ENCODE peak calls at places on chromosomes 13 and 19, in six cellular contexts. S is esophagus squamous epithelium; E is upper lobe of right lung; P is heart left ventricle; L is CD8-positive, alpha-beta memory T cell; R is neuronal stem cell. A is an unnamed sample. For H3K4me1 and H3K9me3, the result is how much of the 10 kb centered on the place peaks cover.

GRCh38 chr13:23473236-23473635 is 39.7 kb upstream of the SACS start:
- DNase-seq in S (no peak), R (no peak), E (no peak), L (no peak), P (no peak), A (no peak)

GRCh38 chr13:40974460-40975407 is 44.4 kb downstream of the ELF1 start:
- DNase-seq in E (no peak), R (peak), L (peak), S (no peak), P (no peak), A (peak)

GRCh38 chr19:351976-352625 is 7.5 kb upstream of the MIER2 start:
- DNase-seq in E (peak), S (no peak), L (no peak), R (no peak), P (no peak), A (no peak)

GRCh38 chr19:45442927-45443461 is 19.3 kb upstream of the ERCC1 start:
- DNase-seq in P (peak), S (no peak), E (peak), L (peak), R (no peak), A (no peak)

GRCh38 chr19:46784262-46785053 is 3.9 kb downstream of the SLC1A5 start:
- DNase-seq in P (peak), R (peak), S (no peak), E (peak), L (peak), A (peak)

GRCh38 chr13:110382229-110382628 is 75.1 kb downstream of the COL4A2 start:
- DNase-seq in R (no peak), E (no peak), L (no peak), S (no peak), P (no peak), A (no peak)

GRCh38 chr19:55694241-55694655 is 19.2 kb downstream of the EPN1 start:
- DNase-seq in R (no peak), E (no peak), P (no peak), S (no peak), L (no peak), A (no peak)

GRCh38 chr13:32889986-32890565 is 126.1 kb upstream of the KL start:
- DNase-seq in P (no peak), E (no peak), R (no peak), L (no peak), S (no peak), A (no peak)

GRCh38 chr19:15187026-15188007 is 13.5 kb downstream of the NOTCH3 start:
- DNase-seq in R (no peak), L (no peak), P (no peak), E (no peak), S (no peak), A (no peak)

GRCh38 chr13:111469450-111469849 is 149.0 kb downstream of the TEX29 start:
- DNase-seq in L (no peak), R (no peak), P (no peak), S (no peak), E (no peak), A (no peak)

GRCh38 chr13:111469916-111470506 is 149.6 kb downstream of the TEX29 start:
- DNase-seq in S (no peak), E (no peak), L (no peak), P (no peak), R (no peak), A (no peak)

GRCh38 chr13:111468037-111468959 is 147.9 kb downstream of the TEX29 start:
- DNase-seq in R (no peak), P (no peak), E (no peak), S (no peak), L (no peak), A (no peak)

GRCh38 chr13:111470933-111471332 is 150.5 kb downstream of the TEX29 start:
- DNase-seq in R (no peak), E (no peak), L (no peak), S (no peak), P (no peak), A (no peak)

DNA sequence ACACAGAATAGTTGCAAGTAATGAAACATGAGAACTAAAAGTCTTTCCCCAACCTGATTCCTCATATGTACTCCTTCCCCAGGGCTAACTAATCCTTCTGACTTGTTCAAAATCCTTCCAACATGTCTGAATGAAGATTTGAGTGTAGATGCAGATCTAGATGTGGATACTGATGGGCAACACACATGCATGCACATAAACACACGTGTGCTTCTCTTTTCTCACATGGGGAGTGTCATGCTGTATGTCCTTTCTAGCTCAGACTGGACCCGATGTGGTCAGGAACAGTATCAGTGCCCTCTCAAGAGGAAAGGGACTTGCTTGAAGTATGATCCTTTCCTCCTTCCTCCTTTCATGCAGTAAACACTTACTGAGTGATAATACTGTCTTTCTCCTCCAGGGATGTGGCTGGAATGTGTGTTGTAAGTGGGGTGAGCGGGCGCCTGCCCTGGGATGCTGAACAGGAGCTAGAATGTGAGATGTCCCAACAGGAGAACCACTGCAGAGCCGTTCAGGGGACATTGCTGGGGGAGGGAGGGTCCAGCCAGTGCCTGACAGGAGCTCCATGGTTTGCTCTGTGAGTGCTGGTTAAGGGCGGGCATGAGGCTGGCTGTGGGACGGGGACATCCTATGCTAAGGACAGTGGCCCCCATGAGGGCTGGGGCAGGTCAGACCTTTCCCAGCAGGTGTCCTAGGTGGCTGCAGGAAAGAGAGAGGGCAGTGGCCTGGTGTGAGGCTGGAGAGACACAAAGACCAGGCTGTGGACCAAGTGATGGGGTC is 146.9 kb downstream of the TEX29 start:
- DNase-seq in S (no peak), R (no peak), L (no peak), P (no peak), E (no peak), A (no peak)
- H3K4me1 ChIP-seq in S (under half), R (under half), L (under half), P (under half), E (under half), A (under half)

DNA sequence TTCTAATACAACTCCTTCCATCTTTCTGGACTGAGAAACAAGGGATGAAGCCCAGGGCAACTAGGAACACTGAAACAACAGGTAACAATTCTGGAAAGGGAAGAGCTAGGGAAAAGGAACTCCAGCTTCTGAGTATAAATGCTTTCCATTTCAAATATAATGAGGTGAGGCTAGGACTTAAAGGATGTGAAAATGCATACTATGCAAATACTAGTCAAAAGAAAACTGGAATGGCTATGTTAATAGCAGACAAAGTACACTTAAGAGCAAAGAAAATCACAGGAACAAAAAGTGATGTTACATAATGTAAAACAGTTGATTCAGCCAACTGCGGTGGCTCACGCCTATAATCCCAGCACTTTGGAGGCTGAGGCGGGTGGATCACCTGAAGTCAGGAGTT is 6.3 kb downstream of the SIGLEC14 start:
- DNase-seq in L (no peak), S (no peak), R (no peak), E (no peak), P (no peak), A (no peak)
- H3K9me3 ChIP-seq in L (under half), S (under half), R (under half), E (under half), P (under half), A (under half)

GRCh38 chr13:113843063-113843654 is 20.7 kb downstream of the GAS6 start:
- DNase-seq in L (no peak), P (no peak), E (peak), S (no peak), R (no peak), A (no peak)

GRCh38 chr13:113845723-113846638 is 17.9 kb downstream of the GAS6 start:
- DNase-seq in E (peak), S (no peak), L (no peak), P (no peak), R (no peak), A (no peak)

GRCh38 chr13:113843864-113844556 is 19.9 kb downstream of the GAS6 start:
- DNase-seq in S (no peak), L (no peak), R (no peak), E (peak), P (no peak), A (no peak)

GRCh38 chr13:113846639-113847318 is 17.1 kb downstream of the GAS6 start:
- DNase-seq in R (no peak), P (no peak), L (peak), E (peak), S (no peak), A (no peak)

DNA sequence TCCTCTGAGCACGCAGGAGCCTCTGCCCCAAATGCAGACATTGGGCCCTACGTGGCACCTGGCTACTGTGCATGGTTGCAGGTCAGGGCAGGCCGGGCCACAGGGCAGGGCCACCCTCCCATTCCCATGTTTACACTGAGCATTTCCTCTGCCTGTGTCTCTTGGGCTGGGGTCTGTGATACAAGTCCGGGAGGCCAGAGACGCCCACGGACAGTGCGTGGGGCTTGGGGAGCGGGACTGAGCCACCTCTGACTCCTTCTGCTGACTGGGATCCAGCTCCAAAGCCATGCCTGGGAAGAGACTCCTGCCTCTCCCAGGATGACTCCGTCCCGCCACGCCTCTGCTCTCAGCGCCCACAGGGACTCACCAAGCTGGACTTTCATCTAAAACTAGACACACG is 18.8 kb downstream of the GAS6 start:
- DNase-seq in E (peak), R (no peak), S (no peak), P (no peak), L (no peak), A (no peak)
- H3K4me1 ChIP-seq in E (under half), R (under half), S (half or more), P (half or more), L (half or more), A (under half)

DNA sequence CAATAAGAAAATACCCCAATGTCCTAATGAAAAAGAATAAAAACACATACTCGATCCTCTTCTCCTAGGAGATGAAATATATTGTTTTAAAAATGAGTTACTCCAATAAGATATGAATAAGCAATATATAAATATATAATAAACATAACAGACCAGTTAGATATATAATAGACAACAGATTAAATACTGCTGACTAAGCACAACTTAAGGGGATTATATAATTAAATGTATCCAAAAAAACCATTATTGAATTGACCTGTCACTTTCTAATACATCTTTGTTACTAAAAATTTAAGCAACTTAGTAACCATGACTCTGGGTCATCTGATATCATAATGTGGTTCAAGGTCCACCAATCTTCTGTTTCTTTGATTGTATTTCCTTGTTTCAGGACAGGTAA is 14.0 kb upstream of the ZNF780B start:
- DNase-seq in E (no peak), R (no peak), P (no peak), S (no peak), L (no peak), A (no peak)
- H3K9me3 ChIP-seq in E (under half), R (under half), P (under half), S (under half), L (under half), A (under half)

DNA sequence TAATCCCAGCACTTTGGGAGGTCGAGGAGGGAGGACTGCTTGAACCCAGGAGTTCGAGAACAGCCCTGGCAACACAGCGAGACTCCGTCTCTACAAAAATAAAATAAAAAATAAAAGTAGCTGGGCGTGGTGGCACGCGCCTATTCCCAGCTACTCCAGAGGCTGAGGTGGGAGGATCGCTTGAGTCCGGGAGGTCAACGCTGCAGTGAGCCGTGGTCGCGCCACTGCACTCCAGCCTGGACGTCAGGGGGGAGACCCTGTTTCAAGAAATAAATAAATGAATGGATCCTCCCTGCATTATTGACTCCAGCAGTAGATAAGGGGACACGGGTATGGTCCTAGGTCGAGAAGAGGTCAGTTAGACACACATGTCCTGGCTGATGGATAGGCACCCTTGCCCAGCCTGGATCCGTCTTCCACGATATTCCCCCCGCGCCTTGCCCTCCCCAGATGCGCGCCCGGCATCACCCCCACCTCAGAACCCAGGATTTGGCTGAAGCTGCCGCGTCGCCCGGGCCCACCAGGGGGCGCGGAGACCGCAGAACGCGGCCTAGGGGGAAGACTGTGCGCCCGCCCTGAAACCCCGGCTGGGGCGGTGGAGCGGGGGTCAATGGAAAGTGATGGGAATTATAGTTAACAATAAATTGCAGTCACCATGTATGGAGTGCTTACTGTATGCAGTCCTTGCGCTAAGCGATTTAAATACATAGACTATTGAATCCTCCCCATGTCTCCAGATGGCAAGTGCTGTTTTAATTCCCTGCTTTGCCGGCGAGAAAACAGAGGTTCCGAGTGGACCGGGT is 2.1 kb upstream of the HOOK2 start:
- DNase-seq in R (no peak), P (peak), L (peak), S (no peak), E (peak), A (no peak)
- H3K4me1 ChIP-seq in R (under half), P (under half), L (under half), S (under half), E (under half), A (half or more)